ENCODE peak calls at places on chromosomes 12 and 14, in six cellular contexts. One of them, this sample, is unnamed.
A peak's percentile ranks its signal among the peaks of the same experiment; 100 is the strongest.

GRCh38 chr12:104890463-104891096 is 67.5 kb downstream of the SLC41A2 start:
- ATAC-seq in T-cell: no peak
- ATAC-seq in left cardiac atrium: no peak
- ATAC-seq in SK-N-SH treated with all-trans-retinoic acid at 6 μM for 48 hours: no peak
- ATAC-seq in activated CD4-positive, CD25-positive, alpha-beta regulatory T cell treated with anti-CD3 and anti-CD28 coated beads, Interleukin-2, amount 50 U/mL, for 24 hours: peak; percentile 81
- ATAC-seq in activated CD8-positive, alpha-beta memory T cell treated with anti-CD3 and anti-CD28 coated beads, Interleukin-2, amount 10 ng/mL, durations not matched to agents 7 days and 5 days: no peak
- ATAC-seq in this sample: peak; percentile 71

GRCh38 chr14:49481099-49481498 is 105.1 kb downstream of the RPS29 start:
- ATAC-seq in T-cell: no peak
- ATAC-seq in left cardiac atrium: no peak
- ATAC-seq in SK-N-SH treated with all-trans-retinoic acid at 6 μM for 48 hours: no peak
- ATAC-seq in activated CD4-positive, CD25-positive, alpha-beta regulatory T cell treated with anti-CD3 and anti-CD28 coated beads, Interleukin-2, amount 50 U/mL, for 24 hours: no peak
- ATAC-seq in activated CD8-positive, alpha-beta memory T cell treated with anti-CD3 and anti-CD28 coated beads, Interleukin-2, amount 10 ng/mL, durations not matched to agents 7 days and 5 days: no peak
- ATAC-seq in this sample: no peak

GRCh38 chr12:5506821-5507231 is 74.9 kb downstream of the NTF3 start:
- ATAC-seq in T-cell: no peak
- ATAC-seq in left cardiac atrium: peak; percentile 62
- ATAC-seq in SK-N-SH treated with all-trans-retinoic acid at 6 μM for 48 hours: no peak
- ATAC-seq in activated CD4-positive, CD25-positive, alpha-beta regulatory T cell treated with anti-CD3 and anti-CD28 coated beads, Interleukin-2, amount 50 U/mL, for 24 hours: no peak
- ATAC-seq in activated CD8-positive, alpha-beta memory T cell treated with anti-CD3 and anti-CD28 coated beads, Interleukin-2, amount 10 ng/mL, durations not matched to agents 7 days and 5 days: no peak
- ATAC-seq in this sample: no peak

GRCh38 chr14:99552572-99553216 is 51.3 kb downstream of the CCDC85C start:
- ATAC-seq in T-cell: no peak
- ATAC-seq in left cardiac atrium: peak; percentile 23
- ATAC-seq in SK-N-SH treated with all-trans-retinoic acid at 6 μM for 48 hours: no peak
- ATAC-seq in activated CD4-positive, CD25-positive, alpha-beta regulatory T cell treated with anti-CD3 and anti-CD28 coated beads, Interleukin-2, amount 50 U/mL, for 24 hours: no peak
- ATAC-seq in activated CD8-positive, alpha-beta memory T cell treated with anti-CD3 and anti-CD28 coated beads, Interleukin-2, amount 10 ng/mL, durations not matched to agents 7 days and 5 days: no peak
- ATAC-seq in this sample: no peak

GRCh38 chr14:69780092-69780491 is 13.2 kb downstream of the SRSF5 start:
- ATAC-seq in T-cell: no peak
- ATAC-seq in left cardiac atrium: no peak
- ATAC-seq in SK-N-SH treated with all-trans-retinoic acid at 6 μM for 48 hours: no peak
- ATAC-seq in activated CD4-positive, CD25-positive, alpha-beta regulatory T cell treated with anti-CD3 and anti-CD28 coated beads, Interleukin-2, amount 50 U/mL, for 24 hours: no peak
- ATAC-seq in activated CD8-positive, alpha-beta memory T cell treated with anti-CD3 and anti-CD28 coated beads, Interleukin-2, amount 10 ng/mL, durations not matched to agents 7 days and 5 days: no peak
- ATAC-seq in this sample: no peak

GRCh38 chr12:14443531-14443930 is 78.0 kb downstream of the ATF7IP start:
- ATAC-seq in T-cell: no peak
- ATAC-seq in left cardiac atrium: peak; percentile 71
- ATAC-seq in SK-N-SH treated with all-trans-retinoic acid at 6 μM for 48 hours: no peak
- ATAC-seq in activated CD4-positive, CD25-positive, alpha-beta regulatory T cell treated with anti-CD3 and anti-CD28 coated beads, Interleukin-2, amount 50 U/mL, for 24 hours: no peak
- ATAC-seq in activated CD8-positive, alpha-beta memory T cell treated with anti-CD3 and anti-CD28 coated beads, Interleukin-2, amount 10 ng/mL, durations not matched to agents 7 days and 5 days: no peak
- ATAC-seq in this sample: no peak

GRCh38 chr14:33457021-33457420 is 493.9 kb downstream of the EGLN3 start:
- ATAC-seq in T-cell: no peak
- ATAC-seq in left cardiac atrium: no peak
- ATAC-seq in SK-N-SH treated with all-trans-retinoic acid at 6 μM for 48 hours: peak; percentile 21
- ATAC-seq in activated CD4-positive, CD25-positive, alpha-beta regulatory T cell treated with anti-CD3 and anti-CD28 coated beads, Interleukin-2, amount 50 U/mL, for 24 hours: no peak
- ATAC-seq in activated CD8-positive, alpha-beta memory T cell treated with anti-CD3 and anti-CD28 coated beads, Interleukin-2, amount 10 ng/mL, durations not matched to agents 7 days and 5 days: no peak
- ATAC-seq in this sample: no peak

GRCh38 chr12:49750027-49750977 is 8.9 kb downstream of the TMBIM6 start:
- ATAC-seq in T-cell: peak; percentile 81
- ATAC-seq in left cardiac atrium: peak; percentile 59
- ATAC-seq in SK-N-SH treated with all-trans-retinoic acid at 6 μM for 48 hours: peak; percentile 55
- ATAC-seq in activated CD4-positive, CD25-positive, alpha-beta regulatory T cell treated with anti-CD3 and anti-CD28 coated beads, Interleukin-2, amount 50 U/mL, for 24 hours: peak; percentile 95
- ATAC-seq in activated CD8-positive, alpha-beta memory T cell treated with anti-CD3 and anti-CD28 coated beads, Interleukin-2, amount 10 ng/mL, durations not matched to agents 7 days and 5 days: peak; percentile 85
- ATAC-seq in this sample: peak; percentile 78

GRCh38 chr14:60893916-60894315 is 87.0 kb downstream of the TRMT5 start:
- ATAC-seq in T-cell: no peak
- ATAC-seq in left cardiac atrium: no peak
- ATAC-seq in SK-N-SH treated with all-trans-retinoic acid at 6 μM for 48 hours: no peak
- ATAC-seq in activated CD4-positive, CD25-positive, alpha-beta regulatory T cell treated with anti-CD3 and anti-CD28 coated beads, Interleukin-2, amount 50 U/mL, for 24 hours: no peak
- ATAC-seq in activated CD8-positive, alpha-beta memory T cell treated with anti-CD3 and anti-CD28 coated beads, Interleukin-2, amount 10 ng/mL, durations not matched to agents 7 days and 5 days: no peak
- ATAC-seq in this sample: no peak

GRCh38 chr12:109494348-109494881 is 17.0 kb downstream of the UBE3B start:
- ATAC-seq in T-cell: no peak
- ATAC-seq in left cardiac atrium: no peak
- ATAC-seq in SK-N-SH treated with all-trans-retinoic acid at 6 μM for 48 hours: no peak
- ATAC-seq in activated CD4-positive, CD25-positive, alpha-beta regulatory T cell treated with anti-CD3 and anti-CD28 coated beads, Interleukin-2, amount 50 U/mL, for 24 hours: no peak
- ATAC-seq in activated CD8-positive, alpha-beta memory T cell treated with anti-CD3 and anti-CD28 coated beads, Interleukin-2, amount 10 ng/mL, durations not matched to agents 7 days and 5 days: no peak
- ATAC-seq in this sample: no peak

GRCh38 chr14:71308671-71309070 is 401.4 kb downstream of the PCNX1 start:
- ATAC-seq in T-cell: no peak
- ATAC-seq in left cardiac atrium: no peak
- ATAC-seq in SK-N-SH treated with all-trans-retinoic acid at 6 μM for 48 hours: no peak
- ATAC-seq in activated CD4-positive, CD25-positive, alpha-beta regulatory T cell treated with anti-CD3 and anti-CD28 coated beads, Interleukin-2, amount 50 U/mL, for 24 hours: no peak
- ATAC-seq in activated CD8-positive, alpha-beta memory T cell treated with anti-CD3 and anti-CD28 coated beads, Interleukin-2, amount 10 ng/mL, durations not matched to agents 7 days and 5 days: no peak
- ATAC-seq in this sample: no peak

GRCh38 chr14:53570411-53571387 is 385.9 kb downstream of the BMP4 start:
- ATAC-seq in T-cell: no peak
- ATAC-seq in left cardiac atrium: no peak
- ATAC-seq in SK-N-SH treated with all-trans-retinoic acid at 6 μM for 48 hours: no peak
- ATAC-seq in activated CD4-positive, CD25-positive, alpha-beta regulatory T cell treated with anti-CD3 and anti-CD28 coated beads, Interleukin-2, amount 50 U/mL, for 24 hours: peak; percentile 13
- ATAC-seq in activated CD8-positive, alpha-beta memory T cell treated with anti-CD3 and anti-CD28 coated beads, Interleukin-2, amount 10 ng/mL, durations not matched to agents 7 days and 5 days: no peak
- ATAC-seq in this sample: peak; percentile 93

GRCh38 chr12:27478949-27479348 is 32.4 kb downstream of the SMCO2 start:
- ATAC-seq in T-cell: no peak
- ATAC-seq in left cardiac atrium: no peak
- ATAC-seq in SK-N-SH treated with all-trans-retinoic acid at 6 μM for 48 hours: no peak
- ATAC-seq in activated CD4-positive, CD25-positive, alpha-beta regulatory T cell treated with anti-CD3 and anti-CD28 coated beads, Interleukin-2, amount 50 U/mL, for 24 hours: no peak
- ATAC-seq in activated CD8-positive, alpha-beta memory T cell treated with anti-CD3 and anti-CD28 coated beads, Interleukin-2, amount 10 ng/mL, durations not matched to agents 7 days and 5 days: no peak
- ATAC-seq in this sample: no peak

GRCh38 chr12:40907115-40907521 is 214.9 kb downstream of the CNTN1 start:
- ATAC-seq in T-cell: no peak
- ATAC-seq in left cardiac atrium: no peak
- ATAC-seq in SK-N-SH treated with all-trans-retinoic acid at 6 μM for 48 hours: no peak
- ATAC-seq in activated CD4-positive, CD25-positive, alpha-beta regulatory T cell treated with anti-CD3 and anti-CD28 coated beads, Interleukin-2, amount 50 U/mL, for 24 hours: no peak
- ATAC-seq in activated CD8-positive, alpha-beta memory T cell treated with anti-CD3 and anti-CD28 coated beads, Interleukin-2, amount 10 ng/mL, durations not matched to agents 7 days and 5 days: peak; percentile 61
- ATAC-seq in this sample: no peak

GRCh38 chr14:68384881-68385280 is 408.0 kb downstream of the ZFP36L1 start:
- ATAC-seq in T-cell: no peak
- ATAC-seq in left cardiac atrium: peak; percentile 41
- ATAC-seq in SK-N-SH treated with all-trans-retinoic acid at 6 μM for 48 hours: no peak
- ATAC-seq in activated CD4-positive, CD25-positive, alpha-beta regulatory T cell treated with anti-CD3 and anti-CD28 coated beads, Interleukin-2, amount 50 U/mL, for 24 hours: no peak
- ATAC-seq in activated CD8-positive, alpha-beta memory T cell treated with anti-CD3 and anti-CD28 coated beads, Interleukin-2, amount 10 ng/mL, durations not matched to agents 7 days and 5 days: no peak
- ATAC-seq in this sample: no peak

GRCh38 chr14:92122761-92123160 is 992 bp downstream of the CPSF2 start:
- ATAC-seq in T-cell: no peak
- ATAC-seq in left cardiac atrium: no peak
- ATAC-seq in SK-N-SH treated with all-trans-retinoic acid at 6 μM for 48 hours: no peak
- ATAC-seq in activated CD4-positive, CD25-positive, alpha-beta regulatory T cell treated with anti-CD3 and anti-CD28 coated beads, Interleukin-2, amount 50 U/mL, for 24 hours: no peak
- ATAC-seq in activated CD8-positive, alpha-beta memory T cell treated with anti-CD3 and anti-CD28 coated beads, Interleukin-2, amount 10 ng/mL, durations not matched to agents 7 days and 5 days: no peak
- ATAC-seq in this sample: no peak

GRCh38 chr14:24806061-24806678 is 172.2 kb upstream of the GZMB start:
- ATAC-seq in T-cell: no peak
- ATAC-seq in left cardiac atrium: peak; percentile 76
- ATAC-seq in SK-N-SH treated with all-trans-retinoic acid at 6 μM for 48 hours: peak; percentile 87
- ATAC-seq in activated CD4-positive, CD25-positive, alpha-beta regulatory T cell treated with anti-CD3 and anti-CD28 coated beads, Interleukin-2, amount 50 U/mL, for 24 hours: no peak
- ATAC-seq in activated CD8-positive, alpha-beta memory T cell treated with anti-CD3 and anti-CD28 coated beads, Interleukin-2, amount 10 ng/mL, durations not matched to agents 7 days and 5 days: no peak
- ATAC-seq in this sample: no peak

GRCh38 chr12:19095331-19095730 is 34.2 kb upstream of the PLEKHA5 start:
- ATAC-seq in T-cell: no peak
- ATAC-seq in left cardiac atrium: no peak
- ATAC-seq in SK-N-SH treated with all-trans-retinoic acid at 6 μM for 48 hours: no peak
- ATAC-seq in activated CD4-positive, CD25-positive, alpha-beta regulatory T cell treated with anti-CD3 and anti-CD28 coated beads, Interleukin-2, amount 50 U/mL, for 24 hours: no peak
- ATAC-seq in activated CD8-positive, alpha-beta memory T cell treated with anti-CD3 and anti-CD28 coated beads, Interleukin-2, amount 10 ng/mL, durations not matched to agents 7 days and 5 days: no peak
- ATAC-seq in this sample: no peak

GRCh38 chr12:24562761-24563392 is 386.0 kb downstream of the BCAT1 start:
- ATAC-seq in T-cell: no peak
- ATAC-seq in left cardiac atrium: peak; percentile 56
- ATAC-seq in SK-N-SH treated with all-trans-retinoic acid at 6 μM for 48 hours: peak; percentile 55
- ATAC-seq in activated CD4-positive, CD25-positive, alpha-beta regulatory T cell treated with anti-CD3 and anti-CD28 coated beads, Interleukin-2, amount 50 U/mL, for 24 hours: no peak
- ATAC-seq in activated CD8-positive, alpha-beta memory T cell treated with anti-CD3 and anti-CD28 coated beads, Interleukin-2, amount 10 ng/mL, durations not matched to agents 7 days and 5 days: peak; percentile 45
- ATAC-seq in this sample: peak; percentile 53

GRCh38 chr12:127438512-127439244 is 828.3 kb upstream of the TMEM132C start:
- ATAC-seq in T-cell: no peak
- ATAC-seq in left cardiac atrium: no peak
- ATAC-seq in SK-N-SH treated with all-trans-retinoic acid at 6 μM for 48 hours: no peak
- ATAC-seq in activated CD4-positive, CD25-positive, alpha-beta regulatory T cell treated with anti-CD3 and anti-CD28 coated beads, Interleukin-2, amount 50 U/mL, for 24 hours: no peak
- ATAC-seq in activated CD8-positive, alpha-beta memory T cell treated with anti-CD3 and anti-CD28 coated beads, Interleukin-2, amount 10 ng/mL, durations not matched to agents 7 days and 5 days: no peak
- ATAC-seq in this sample: no peak